ENCODE peak calls at places on chromosomes 13 and 19, in six cellular contexts. Q, L, C, Z, P and T are unnamed samples.

GRCh38 chr19:11381535-11382369 is 2.4 kb downstream of the EPOR start:
- DNase-seq in Q (peak; percentile 79), L (peak; percentile 83), Z (no peak), P (peak; percentile 93), C (peak; percentile 66), T (peak; percentile 98)

GRCh38 chr13:40102854-40103253 is 447.4 kb downstream of the COG6 start:
- DNase-seq in Q (no peak), L (no peak), Z (peak; percentile 26), C (no peak), P (no peak), T (peak; percentile 76)

GRCh38 chr13:59521549-59521948 is 642.2 kb downstream of the DIAPH3 start:
- DNase-seq in C (no peak), Q (no peak), P (no peak), L (no peak), Z (no peak), T (no peak)

GRCh38 chr13:23567792-23568480 is 2.3 kb upstream of the TNFRSF19 start:
- DNase-seq in C (no peak), P (no peak), Q (no peak), Z (no peak), L (peak; percentile 70), T (no peak)

GRCh38 chr19:4877753-4878490 is 10.5 kb upstream of the PLIN3 start:
- DNase-seq in P (peak; percentile 31), L (no peak), C (no peak), Q (no peak), Z (no peak), T (no peak)

GRCh38 chr13:80151016-80151415 is 189.9 kb downstream of the SPRY2 start:
- DNase-seq in P (no peak), Z (no peak), C (no peak), Q (no peak), L (no peak), T (no peak)

GRCh38 chr13:52848455-52849190 is at the start of gene PCDH8:
- DNase-seq in Z (no peak), Q (peak; percentile 47), L (peak; percentile 79), C (no peak), P (no peak), T (no peak)

GRCh38 chr13:72141845-72142470 is 275.0 kb upstream of the DACH1 start:
- DNase-seq in L (no peak), Q (no peak), Z (no peak), C (no peak), P (no peak), T (no peak)

GRCh38 chr19:33462112-33462726 is 59.4 kb downstream of the PEPD start:
- DNase-seq in Z (no peak), Q (peak; percentile 24), C (no peak), P (no peak), L (no peak), T (no peak)

GRCh38 chr13:102569488-102569887 is 27.3 kb upstream of the TPP2 start:
- DNase-seq in P (no peak), L (no peak), Z (no peak), Q (no peak), C (no peak), T (no peak)

GRCh38 chr19:29211562-29212416 is 1.2 kb downstream of the UQCRFS1 start:
- DNase-seq in Z (no peak), P (no peak), Q (no peak), C (no peak), L (no peak), T (no peak)

GRCh38 chr13:97212540-97213146 is 9.5 kb upstream of the MBNL2 start:
- DNase-seq in C (no peak), L (no peak), Q (no peak), Z (no peak), P (peak; percentile 4), T (no peak)

GRCh38 chr19:29260477-29261317 is 47.7 kb upstream of the UQCRFS1 start:
- DNase-seq in P (peak; percentile 60), C (peak; percentile 3), L (peak; percentile 32), Z (no peak), Q (no peak), T (no peak)

GRCh38 chr19:29528946-29529645 is 3.3 kb downstream of the VSTM2B start:
- DNase-seq in L (peak; percentile 26), Q (no peak), C (no peak), Z (no peak), P (no peak), T (no peak)

DNA sequence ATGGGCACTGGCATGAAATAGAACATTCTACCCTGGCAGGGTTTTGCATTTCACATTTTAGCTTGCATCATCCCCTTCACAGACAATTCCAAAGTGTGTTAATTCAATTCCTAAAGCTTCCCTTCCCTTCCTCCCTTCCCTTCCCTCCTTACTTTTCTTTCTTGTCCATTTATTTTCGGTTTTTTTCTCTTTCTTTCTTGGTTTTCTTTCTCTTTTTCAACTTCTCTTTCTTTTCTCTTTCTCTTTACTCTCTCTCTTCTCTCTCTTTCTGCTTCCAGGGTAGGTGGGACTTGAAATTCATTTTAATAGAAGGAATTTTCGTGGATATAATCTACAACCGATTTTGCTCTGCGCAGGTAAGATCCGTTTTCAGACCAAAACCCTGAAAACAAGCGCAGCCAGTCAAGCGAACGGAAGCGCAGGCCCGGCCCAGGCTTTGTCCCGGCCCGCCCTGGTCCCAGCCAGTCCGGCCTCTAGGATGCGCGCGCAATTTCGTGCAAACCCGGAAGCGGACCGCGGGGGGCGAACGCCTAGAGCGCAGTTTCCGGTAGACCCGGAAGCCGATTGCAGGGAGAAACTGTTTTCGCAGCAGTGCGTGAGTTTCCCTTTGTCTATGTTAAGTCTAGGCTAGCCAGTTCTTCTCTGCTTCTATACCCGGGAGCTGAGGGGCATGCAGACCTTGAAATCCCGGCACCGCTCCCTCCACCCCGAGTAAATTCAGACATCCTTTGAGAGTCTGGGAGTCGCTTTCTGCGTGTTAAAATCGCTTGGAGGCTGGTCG is at the start of gene ZNF528:
- DNase-seq in Q (peak; percentile 97), C (peak; percentile 26), Z (peak; percentile 88), L (peak; percentile 27), P (no peak), T (peak; percentile 93)
- H3K9me3 ChIP-seq in Q (peaks cover 32% of the 10 kb centered on the region), C (peaks cover 14% of the 10 kb centered on the region), Z (peaks cover 43% of the 10 kb centered on the region), L (peaks cover 13% of the 10 kb centered on the region), P (no peaks in the 10 kb centered on the region), T (no peaks in the 10 kb centered on the region)

GRCh38 chr19:9500796-9501195 is 2.4 kb upstream of the ZNF560 start:
- DNase-seq in L (no peak), Q (no peak), P (no peak), C (no peak), Z (no peak), T (no peak)
- H3K9me3 ChIP-seq in L (peaks cover 17% of the 10 kb centered on the region), Q (peaks cover 63% of the 10 kb centered on the region), P (peaks cover 7% of the 10 kb centered on the region), C (no peaks in the 10 kb centered on the region), Z (peaks cover 35% of the 10 kb centered on the region), T (peaks cover 7% of the 10 kb centered on the region)

DNA sequence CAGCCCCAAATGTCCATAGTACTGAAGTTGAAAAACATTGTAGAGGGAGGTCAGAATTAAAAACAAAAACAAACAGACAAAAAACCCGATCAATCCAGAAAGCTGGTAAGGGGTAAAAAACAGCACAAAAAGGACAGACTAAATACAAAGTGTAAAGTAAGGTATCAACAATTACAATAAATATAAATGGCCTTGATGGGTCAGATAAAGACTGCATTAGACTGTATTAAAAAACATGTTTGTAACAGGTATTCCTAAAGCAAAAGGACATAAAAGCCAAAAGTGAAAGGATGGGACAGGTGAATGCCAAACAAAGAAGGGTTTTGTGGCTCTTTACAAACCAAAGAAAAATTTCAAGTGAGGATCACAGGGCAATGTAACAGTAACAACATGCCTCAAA is 16.3 kb downstream of the ZNF329 start:
- DNase-seq in L (no peak), C (no peak), Q (no peak), Z (no peak), P (no peak), T (no peak)
- H3K9me3 ChIP-seq in L (peaks cover 44% of the 10 kb centered on the region), C (peaks cover 26% of the 10 kb centered on the region), Q (peaks cover 100% of the 10 kb centered on the region), Z (peaks cover 85% of the 10 kb centered on the region), P (peaks cover 9% of the 10 kb centered on the region), T (peaks cover 23% of the 10 kb centered on the region)

DNA sequence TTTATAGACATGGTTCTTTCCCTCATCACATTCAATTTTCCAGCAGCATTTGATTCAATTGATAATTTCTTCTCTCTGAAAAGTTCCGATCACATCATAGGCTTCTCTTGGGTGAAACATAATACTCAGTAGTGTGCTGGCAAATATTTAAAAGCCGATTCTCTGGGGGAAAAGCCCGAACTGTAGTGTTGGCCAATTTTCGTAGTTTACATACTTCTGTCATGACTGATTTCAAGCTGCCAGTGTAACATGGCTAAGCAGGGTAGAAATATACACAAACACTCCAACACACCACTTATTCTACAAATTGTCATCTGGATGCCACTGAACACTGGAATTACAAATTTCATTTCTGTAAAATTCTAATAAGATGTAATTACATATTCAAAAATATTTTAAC is 56.1 kb upstream of the FREM2 start:
- DNase-seq in C (no peak), L (no peak), Z (no peak), Q (no peak), P (no peak), T (no peak)
- H3K9me3 ChIP-seq in C (no peaks in the 10 kb centered on the region), L (no peaks in the 10 kb centered on the region), Z (no peaks in the 10 kb centered on the region), Q (no peaks in the 10 kb centered on the region), P (no peaks in the 10 kb centered on the region), T (no peaks in the 10 kb centered on the region)

DNA sequence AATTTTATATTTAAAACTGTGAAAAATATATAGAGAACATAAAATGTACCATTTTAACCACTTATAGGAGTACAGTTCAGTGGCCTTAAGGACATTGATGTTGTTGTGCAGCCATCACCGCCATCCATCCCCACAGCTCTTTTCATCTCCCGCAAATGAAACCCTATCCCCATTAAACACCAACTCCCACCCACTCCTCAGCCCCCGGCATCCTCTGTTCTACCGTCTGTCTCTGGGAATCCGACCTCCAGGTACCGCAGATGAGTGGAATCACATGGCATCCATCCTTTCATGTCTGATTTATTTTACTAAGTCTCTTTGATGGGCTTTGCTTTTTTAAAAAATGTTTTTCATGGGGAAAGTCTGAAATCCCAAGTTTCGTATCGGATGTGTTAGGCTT is 23.8 kb upstream of the SMIM17 start:
- DNase-seq in C (no peak), P (no peak), L (no peak), Z (no peak), Q (no peak), T (no peak)
- H3K9me3 ChIP-seq in C (peaks cover 10% of the 10 kb centered on the region), P (peaks cover 7% of the 10 kb centered on the region), L (peaks cover 22% of the 10 kb centered on the region), Z (peaks cover 66% of the 10 kb centered on the region), Q (peaks cover 85% of the 10 kb centered on the region), T (peaks cover 8% of the 10 kb centered on the region)

DNA sequence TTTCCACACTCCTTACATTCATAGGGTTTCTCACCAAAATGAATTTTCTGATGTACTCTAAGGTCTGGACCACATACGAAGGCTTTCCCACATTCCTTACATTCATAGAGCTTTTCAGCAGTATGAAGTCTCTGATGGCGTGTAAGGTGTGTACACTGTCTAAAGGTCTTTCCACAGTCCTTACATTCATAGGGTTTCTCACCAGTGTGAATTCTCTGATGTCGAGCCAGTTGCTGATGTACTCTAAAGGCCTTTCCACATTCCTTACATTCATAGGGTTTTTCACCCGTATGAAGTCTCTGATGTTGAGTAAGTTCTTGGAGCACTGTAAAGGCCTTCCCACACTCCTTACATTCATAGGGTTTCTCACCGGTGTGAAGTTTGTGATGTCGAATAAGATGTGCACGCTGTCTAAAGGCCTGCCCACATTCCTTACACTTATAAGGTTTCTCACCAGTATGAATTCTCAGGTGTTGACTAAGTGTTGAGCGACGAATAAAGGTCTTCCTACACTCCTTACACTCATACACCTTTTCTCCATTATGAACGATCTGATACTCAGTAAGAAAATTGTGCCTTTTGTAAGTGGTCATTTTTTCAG is 38.1 kb downstream of the ZFP14 start:
- DNase-seq in L (no peak), Z (no peak), Q (no peak), C (no peak), P (no peak), T (no peak)
- H3K9me3 ChIP-seq in L (peaks cover 22% of the 10 kb centered on the region), Z (peaks cover 41% of the 10 kb centered on the region), Q (peaks cover 86% of the 10 kb centered on the region), C (peaks cover 10% of the 10 kb centered on the region), P (peaks cover 42% of the 10 kb centered on the region), T (peaks cover 25% of the 10 kb centered on the region)